ENCODE peak calls at places on chromosome 22, in four cellular contexts. K is K562, Q is GM12878, O is HepG2. Y is an unnamed sample.

GRCh38 chr22:45284705-45285305 is at the start of gene UPK3A:
- DNase-seq in Q (no peak), O (no peak), K (peak; percentile 24), Y (peak; percentile 86)

GRCh38 chr22:41661713-41662112 is 27.0 kb downstream of the SNU13 start:
- DNase-seq in K (no peak), O (no peak), Q (no peak), Y (no peak)

GRCh38 chr22:25365491-25366261 is 146.2 kb downstream of the CRYBB2 start:
- DNase-seq in O (no peak), K (no peak), Q (no peak), Y (no peak)

GRCh38 chr22:37581534-37581933 is 1.6 kb upstream of the LGALS2 start:
- DNase-seq in Q (no peak), K (no peak), O (no peak), Y (no peak)

GRCh38 chr22:36010913-36011312 is 17.7 kb downstream of the RBFOX2 start:
- DNase-seq in Q (no peak), O (no peak), K (no peak), Y (no peak)

GRCh38 chr22:42173183-42173926 is 42.7 kb upstream of the CYP2D6 start:
- DNase-seq in K (no peak), O (no peak), Q (no peak), Y (no peak)

GRCh38 chr22:19062909-19063308 is 59.3 kb downstream of the DGCR2 start:
- DNase-seq in K (no peak), O (no peak), Q (no peak), Y (no peak)

GRCh38 chr22:35866646-35867045 is 149.0 kb downstream of the APOL5 start:
- DNase-seq in Q (no peak), K (no peak), O (no peak), Y (no peak)

GRCh38 chr22:40504285-40505249 is 132.0 kb downstream of the MRTFA start:
- DNase-seq in O (no peak), K (no peak), Q (no peak), Y (no peak)

GRCh38 chr22:40502919-40503318 is 132.5 kb downstream of the SGSM3 start:
- DNase-seq in Q (no peak), K (no peak), O (no peak), Y (no peak)

GRCh38 chr22:40499187-40499753 is 128.9 kb downstream of the SGSM3 start:
- DNase-seq in Q (peak; percentile 55), K (peak; percentile 33), O (peak; percentile 84), Y (no peak)

DNA sequence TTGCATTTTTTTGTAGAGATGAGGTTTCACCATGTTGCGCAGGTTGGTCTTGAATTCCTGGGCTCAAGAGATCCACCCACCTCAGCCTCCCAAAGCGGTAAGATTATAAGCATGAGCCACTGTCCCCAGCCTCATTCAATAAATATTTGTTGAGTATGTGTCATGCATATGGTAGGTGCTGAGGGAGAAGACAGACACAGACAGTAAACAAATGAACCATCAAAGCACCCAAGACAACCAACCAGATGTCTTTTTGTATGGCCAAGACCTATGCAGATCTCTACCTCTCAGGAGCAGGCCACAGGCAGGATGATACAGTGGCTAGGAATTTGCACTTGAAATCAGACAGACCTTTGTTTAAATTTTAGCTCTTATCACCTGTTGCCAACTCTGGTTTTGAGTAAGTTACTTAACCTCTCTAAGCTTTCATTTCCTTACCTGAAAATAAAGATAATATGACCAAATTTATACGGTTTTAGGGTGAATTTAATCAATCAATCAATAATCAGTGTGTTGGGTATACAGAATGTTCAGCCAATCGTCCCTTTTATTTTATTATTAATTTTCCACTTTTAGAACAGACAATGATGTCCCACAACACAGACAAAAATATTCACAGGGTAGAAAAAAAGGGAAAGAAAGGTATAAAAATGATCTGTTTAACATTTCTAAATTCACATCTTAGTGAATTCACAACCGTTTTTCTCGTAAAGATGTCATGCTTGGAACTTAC is 128.2 kb downstream of the SGSM3 start:
- DNase-seq in K (no peak), O (peak; percentile 99), Q (no peak), Y (no peak)
- TF ChIP-seq TCF7 in K (no peak), O (peak; percentile 90), Q (no peak), Y (no peak)

GRCh38 chr22:30308518-30309230 is 18.1 kb downstream of the TBC1D10A start:
- DNase-seq in K (no peak), Q (peak; percentile 65), O (no peak), Y (no peak)
- TF ChIP-seq ATF2 in K (no peak), Q (peak; percentile 91), O (no peak), Y (no peak)

GRCh38 chr22:27748355-27749168 is 53.0 kb downstream of the MN1 start:
- DNase-seq in K (no peak), Q (no peak), O (no peak), Y (peak; percentile 62)
- TF ChIP-seq USF2 in K (no peak), Q (no peak), O (no peak), Y (no peak)

DNA sequence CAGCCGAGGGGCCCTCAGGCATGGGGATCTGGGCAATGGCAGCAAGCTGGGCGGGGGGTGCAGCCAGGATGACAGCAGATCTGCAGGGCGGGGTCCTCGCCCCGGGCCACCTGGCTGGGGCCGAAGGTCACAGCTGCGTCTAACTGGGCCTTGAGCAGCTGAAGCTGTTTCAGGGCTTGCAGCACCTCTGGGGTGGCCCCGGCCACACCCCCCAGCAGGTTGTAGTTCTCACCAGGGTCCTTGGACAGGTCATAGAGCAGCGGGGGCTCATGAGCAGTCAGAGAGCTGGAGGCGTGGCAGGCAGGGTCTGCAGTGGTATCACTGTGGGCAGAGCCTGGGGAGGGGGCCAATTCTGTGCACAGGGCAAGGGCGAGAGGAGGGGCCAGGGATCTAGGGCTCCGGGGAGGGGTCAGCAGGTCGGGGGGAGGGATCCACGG is 2.8 kb downstream of the ARSA start:
- DNase-seq in O (no peak), K (no peak), Q (no peak), Y (no peak)
- TF ChIP-seq TCF7 in O (no peak), K (no peak), Q (no peak), Y (no peak)

GRCh38 chr22:48577014-48577690 is 1250.5 kb downstream of the BRD1 start:
- DNase-seq in O (no peak), K (no peak), Q (no peak), Y (peak; percentile 32)

GRCh38 chr22:48574776-48575566 is 1252.7 kb downstream of the BRD1 start:
- DNase-seq in O (peak; percentile 58), Q (no peak), K (no peak), Y (peak; percentile 79)

GRCh38 chr22:48577691-48578090 is 1250.0 kb downstream of the BRD1 start:
- DNase-seq in K (no peak), O (no peak), Q (no peak), Y (no peak)

GRCh38 chr22:48575567-48576332 is 1251.9 kb downstream of the BRD1 start:
- DNase-seq in Q (no peak), K (no peak), O (no peak), Y (no peak)

DNA sequence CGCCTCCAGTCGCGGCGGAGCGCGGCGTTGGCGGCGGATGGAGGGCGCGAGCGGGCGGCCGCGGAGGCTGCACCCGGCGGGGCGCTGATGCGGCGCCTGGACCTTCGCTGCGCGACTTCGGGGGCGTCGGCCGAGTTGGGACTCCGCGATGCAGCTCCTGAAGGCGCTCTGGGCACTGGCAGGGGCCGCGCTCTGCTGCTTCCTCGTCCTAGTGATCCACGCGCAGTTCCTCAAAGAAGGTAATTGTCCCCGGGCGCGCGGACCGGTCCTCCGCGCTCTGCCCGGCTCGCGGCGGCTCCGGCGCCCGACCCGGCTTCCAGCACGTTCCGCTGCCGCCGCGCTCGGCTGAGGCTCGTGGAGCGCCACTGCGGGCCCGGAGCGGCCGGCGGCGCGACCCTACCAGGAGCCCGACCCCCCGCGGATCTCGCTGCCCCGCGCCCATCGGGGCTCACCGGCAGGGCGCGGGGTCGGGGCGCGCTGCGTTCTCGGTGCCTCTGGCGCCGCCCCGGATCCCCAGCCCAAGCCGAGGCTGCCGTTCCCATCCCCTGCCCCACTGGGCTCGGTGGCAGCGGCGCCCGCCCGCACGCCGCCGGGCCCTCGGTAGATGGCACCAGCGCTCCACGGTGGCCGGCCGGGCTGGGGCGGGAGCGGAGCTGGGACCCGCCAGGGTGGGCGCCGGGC is 1251.2 kb downstream of the BRD1 start:
- DNase-seq in O (no peak), K (no peak), Q (no peak), Y (peak; percentile 67)
- TF ChIP-seq ATF2 in O (no peak), K (no peak), Q (no peak), Y (no peak)

Y was measured in WTC11.